ENCODE peak calls at places on chromosomes 4 and X, in five cellular contexts. D is upper lobe of right lung, Y is psoas muscle, R is mammary epithelial cell, A is right lobe of liver. L is an unnamed sample.

GRCh38 chr4:180052629-180053028 is 2190.6 kb upstream of the TENM3 start:
- DNase-seq in Y (no peak), R (no peak), D (no peak), A (no peak), L (no peak)

GRCh38 chr4:26163425-26164362 is 157.1 kb upstream of the RBPJ start:
- DNase-seq in A (no peak), D (no peak), Y (no peak), R (no peak), L (no peak)

GRCh38 chr4:1009647-1010521 is 1.5 kb upstream of the FGFRL1 start:
- DNase-seq in R (peak; percentile 38), D (peak; percentile 89), Y (peak; percentile 85), A (peak; percentile 89), L (peak; percentile 61)

GRCh38 chrX:123324628-123325027 is 140.6 kb downstream of the GRIA3 start:
- DNase-seq in D (no peak), A (no peak), R (no peak), Y (no peak), L (no peak)

GRCh38 chrX:41677183-41677582 is 11.6 kb upstream of the GPR34 start:
- DNase-seq in A (no peak), D (no peak), Y (no peak), R (no peak), L (no peak)

GRCh38 chrX:68703849-68704248 is 56.4 kb downstream of the STARD8 start:
- DNase-seq in A (no peak), Y (no peak), D (no peak), R (no peak), L (no peak)

GRCh38 chr4:21893136-21893535 is 55.4 kb downstream of the KCNIP4 start:
- DNase-seq in A (no peak), Y (no peak), D (no peak), R (no peak), L (peak; percentile 25)

GRCh38 chrX:10620121-10620699 is at the start of gene MID1:
- DNase-seq in Y (peak; percentile 66), D (peak; percentile 80), R (peak; percentile 79), A (peak; percentile 75), L (peak; percentile 87)

GRCh38 chrX:130895299-130895698 is 7.7 kb downstream of the ENOX2 start:
- DNase-seq in D (no peak), R (no peak), A (no peak), Y (no peak), L (peak; percentile 42)

GRCh38 chrX:107563851-107564250 is 64.5 kb upstream of the PRPS1 start:
- DNase-seq in D (no peak), A (no peak), R (no peak), Y (no peak), L (no peak)

GRCh38 chr4:121717680-121718237 is 21.0 kb upstream of the ANXA5 start:
- DNase-seq in D (no peak), R (no peak), A (no peak), Y (no peak), L (peak; percentile 65)

GRCh38 chr4:117137143-117137542 is 51.8 kb upstream of the TRAM1L1 start:
- DNase-seq in D (no peak), R (peak; percentile 96), A (no peak), Y (no peak), L (peak; percentile 74)

GRCh38 chr4:106245176-106245575 is 70.8 kb downstream of the TBCK start:
- DNase-seq in R (peak; percentile 93), A (no peak), Y (no peak), D (no peak), L (no peak)

GRCh38 chrX:40009462-40009851 is 88.3 kb downstream of the BCOR start:
- DNase-seq in D (no peak), A (no peak), Y (no peak), R (no peak), L (peak; percentile 24)
- H3K4me3 ChIP-seq in D (no peak overlapping the region), A (no peak overlapping the region), Y (peak overlapping the region; percentile 51), R (no peak overlapping the region), L (peak overlapping the region; percentile 32)

DNA sequence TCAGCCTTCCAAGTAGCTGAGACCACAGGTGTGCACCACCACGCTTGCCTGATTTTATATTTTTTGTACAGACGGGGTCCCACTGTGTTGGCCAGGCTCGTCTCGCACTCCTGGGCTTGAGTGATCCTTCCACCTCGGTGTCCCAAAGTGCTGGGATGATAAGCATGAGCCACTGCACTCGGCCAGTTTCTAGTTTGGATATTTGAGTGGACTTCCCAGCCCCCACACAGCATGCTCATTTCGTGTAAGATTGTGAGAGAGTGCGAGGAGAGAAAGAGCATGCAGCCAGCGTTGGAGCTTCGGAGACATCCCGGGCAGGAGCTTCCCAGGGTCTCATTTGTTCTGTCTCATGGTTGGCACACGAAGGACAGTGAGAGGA is 31.8 kb downstream of the ARSD start:
- DNase-seq in D (no peak), A (no peak), R (no peak), Y (no peak), L (no peak)
- H3K4me3 ChIP-seq in D (no peak overlapping the region), A (peak overlapping the region; percentile 30), R (no peak overlapping the region), Y (no peak overlapping the region), L (no peak overlapping the region)

DNA sequence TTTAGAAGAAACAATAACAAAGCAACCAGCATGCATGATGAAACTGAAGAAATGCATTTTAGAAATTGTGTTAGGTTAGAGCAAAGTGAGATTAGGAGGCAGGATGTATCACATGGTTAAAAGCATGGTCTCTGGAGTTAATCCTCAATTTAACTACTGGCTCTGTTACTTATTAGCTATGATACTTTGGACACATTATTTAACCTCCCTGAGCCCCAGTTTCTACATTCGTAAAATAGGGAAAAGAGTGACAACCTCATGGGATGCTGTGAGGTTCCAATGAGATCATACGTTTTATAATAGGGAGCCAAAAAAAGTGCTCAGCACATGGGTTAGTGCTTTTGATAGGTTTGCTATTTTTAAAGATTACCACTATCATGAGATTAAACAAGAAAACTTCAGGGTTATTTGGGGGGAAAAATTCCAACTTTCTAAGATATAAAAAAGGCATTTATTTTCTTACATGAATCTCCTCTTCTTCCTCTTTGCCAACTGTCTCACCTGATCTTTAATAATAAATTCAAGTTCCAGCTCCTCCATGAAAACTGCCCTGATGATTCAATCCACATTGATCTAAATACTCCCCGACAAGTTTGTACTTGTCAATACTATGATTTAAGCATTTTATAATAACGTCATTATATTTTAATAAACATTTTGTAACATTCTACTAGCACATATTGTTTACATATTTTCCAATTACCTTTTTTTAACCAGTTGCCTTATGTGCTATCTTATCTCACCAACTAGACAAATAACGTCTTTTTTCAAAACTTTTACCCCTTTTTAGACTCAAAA is 4.6 kb downstream of the SEC31A start:
- DNase-seq in Y (no peak), A (no peak), R (peak; percentile 66), D (no peak), L (no peak)
- H3K4me3 ChIP-seq in Y (no peak overlapping the region), A (no peak overlapping the region), R (peak overlapping the region; percentile 54), D (no peak overlapping the region), L (peak overlapping the region; percentile 44)

DNA sequence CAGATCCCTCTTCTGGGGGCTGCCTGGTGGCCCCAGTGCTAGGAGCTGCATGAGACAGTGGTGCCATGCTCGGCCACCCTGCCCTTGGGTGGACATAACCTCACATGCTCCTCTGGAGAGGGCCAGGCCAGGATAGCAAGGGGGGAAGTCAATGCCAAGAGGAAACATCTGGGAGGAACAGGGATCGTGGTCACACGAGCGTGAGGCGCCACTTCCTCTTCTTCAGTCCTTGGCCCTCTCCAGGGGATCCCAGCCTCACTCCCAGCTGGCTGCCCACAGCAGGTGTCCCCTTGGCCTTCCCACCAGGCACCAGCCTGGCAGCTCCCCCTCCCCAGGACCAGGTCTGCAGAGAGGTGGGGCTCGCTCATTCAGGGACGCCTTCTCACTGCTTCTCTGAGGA is 28.6 kb downstream of the TBC1D14 start:
- DNase-seq in Y (peak; percentile 75), A (peak; percentile 65), R (no peak), D (peak; percentile 76), L (no peak)
- H3K4me3 ChIP-seq in Y (no peak overlapping the region), A (no peak overlapping the region), R (no peak overlapping the region), D (no peak overlapping the region), L (no peak overlapping the region)

DNA sequence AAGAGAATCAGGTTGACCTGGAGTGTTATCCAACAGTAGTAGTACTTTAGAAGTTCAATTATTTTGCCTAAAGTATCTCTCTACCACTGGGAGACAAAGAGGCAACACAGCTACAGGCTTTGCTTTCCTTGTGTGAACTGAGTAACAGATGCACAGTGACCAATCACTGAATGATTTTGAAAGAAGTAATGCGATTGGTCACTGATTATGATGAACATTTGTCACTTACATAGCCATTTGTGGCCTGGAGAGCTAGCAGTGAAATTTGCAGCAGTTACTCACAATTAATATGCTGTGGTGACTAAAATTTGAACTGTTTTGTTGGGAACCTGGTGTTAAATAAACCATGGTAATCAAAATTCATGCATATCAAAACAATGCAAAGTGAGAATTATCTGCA is 508.7 kb upstream of the DIPK2B start:
- DNase-seq in A (no peak), Y (no peak), D (no peak), R (peak; percentile 38), L (no peak)
- H3K4me3 ChIP-seq in A (no peak overlapping the region), Y (no peak overlapping the region), D (no peak overlapping the region), R (no peak overlapping the region), L (no peak overlapping the region)

DNA sequence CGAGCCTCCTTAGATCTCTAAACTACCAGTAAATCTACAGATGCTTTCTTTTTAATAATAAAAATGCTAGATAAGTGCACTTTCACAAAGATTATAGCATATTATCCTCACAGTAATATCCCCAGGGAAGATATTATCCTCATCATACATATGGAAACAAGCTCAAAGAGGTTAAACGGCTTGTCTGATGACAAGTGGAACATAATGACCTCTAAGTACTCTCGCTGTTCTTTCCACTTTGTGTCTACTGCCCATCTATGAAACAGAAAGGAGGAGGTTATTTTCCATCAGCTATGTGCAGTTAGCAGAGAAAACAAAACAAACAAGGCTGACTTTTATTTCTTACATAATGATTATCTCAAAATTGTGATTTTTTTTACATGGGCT is 42.8 kb upstream of the PRDM8 start:
- DNase-seq in Y (no peak), R (no peak), A (no peak), D (no peak), L (peak; percentile 60)
- H3K4me3 ChIP-seq in Y (no peak overlapping the region), R (no peak overlapping the region), A (no peak overlapping the region), D (no peak overlapping the region), L (no peak overlapping the region)

GRCh38 chrX:135050603-135051002 is 1.3 kb downstream of the RTL8A start:
- DNase-seq in Y (no peak), D (no peak), A (no peak), R (no peak), L (no peak)
- H3K4me3 ChIP-seq in Y (peak overlapping the region; percentile 69), D (peak overlapping the region; percentile 64), A (no peak overlapping the region), R (peak overlapping the region; percentile 59), L (peak overlapping the region; percentile 63)

L was measured in choroid plexus epithelial cell.